ENCODE peak calls at places on chromosomes 16 and 17, in four cellular contexts. E is IMR-90, U is HCT116, A is upper lobe of left lung. N is an unnamed sample.

GRCh38 chr17:35498429-35499178 is 38.9 kb downstream of the SLFN12L start:
- ATAC-seq in E (peak), U (no peak), A (no peak), N (no peak)

GRCh38 chr16:49055824-49056545 is 225.7 kb downstream of the CBLN1 start:
- ATAC-seq in E (no peak), U (no peak), A (no peak), N (no peak)

GRCh38 chr17:65183736-65184135 is 46.6 kb downstream of the RGS9 start:
- ATAC-seq in E (peak), U (no peak), A (no peak), N (peak)

GRCh38 chr16:74304164-74304834 is 7.7 kb downstream of the PSMD7 start:
- ATAC-seq in E (no peak), U (peak), A (no peak), N (no peak)

GRCh38 chr16:12327971-12328726 is 351.6 kb downstream of the SNX29 start:
- ATAC-seq in E (peak), U (no peak), A (no peak), N (no peak)

GRCh38 chr16:19014456-19014855 is 30.7 kb downstream of the TMC7 start:
- ATAC-seq in E (no peak), U (no peak), A (peak), N (no peak)

GRCh38 chr16:77064037-77064436 is 127.0 kb upstream of the MON1B start:
- ATAC-seq in E (no peak), U (no peak), A (no peak), N (no peak)

GRCh38 chr16:73016488-73016830 is 31.5 kb downstream of the ZFHX3 start:
- ATAC-seq in E (no peak), U (no peak), A (no peak), N (no peak)

GRCh38 chr17:51833045-51833444 is 325.5 kb downstream of the CA10 start:
- ATAC-seq in E (no peak), U (no peak), A (no peak), N (no peak)

GRCh38 chr17:79990051-79990592 is 45.5 kb downstream of the TBC1D16 start:
- ATAC-seq in E (no peak), U (no peak), A (no peak), N (no peak)

GRCh38 chr16:2692948-2693651 is 10.8 kb downstream of the KCTD5 start:
- ATAC-seq in E (peak), U (peak), A (no peak), N (peak)

GRCh38 chr16:10376229-10376628 is 9.6 kb upstream of the ATF7IP2 start:
- ATAC-seq in E (no peak), U (no peak), A (no peak), N (no peak)

GRCh38 chr17:57010495-57010894 is 32.6 kb downstream of the SCPEP1 start:
- ATAC-seq in E (no peak), U (no peak), A (no peak), N (no peak)

GRCh38 chr17:27408891-27409290 is 47.4 kb upstream of the KSR1 start:
- ATAC-seq in E (peak), U (peak), A (no peak), N (no peak)

GRCh38 chr17:55335625-55336024 is 70.9 kb downstream of the HLF start:
- ATAC-seq in E (no peak), U (no peak), A (no peak), N (no peak)

GRCh38 chr16:17603614-17604013 is 132.9 kb upstream of the XYLT1 start:
- ATAC-seq in E (no peak), U (no peak), A (no peak), N (no peak)

GRCh38 chr17:49775546-49776260 is 11.8 kb upstream of the FAM117A start:
- ATAC-seq in E (peak), U (no peak), A (peak), N (peak)

GRCh38 chr17:18976201-18976600 is 24.2 kb downstream of the SLC5A10 start:
- ATAC-seq in E (no peak), U (no peak), A (no peak), N (no peak)

GRCh38 chr17:57622886-57623433 is 122.1 kb downstream of the CCDC182 start:
- ATAC-seq in E (peak), U (peak), A (no peak), N (no peak)

GRCh38 chr17:64447526-64447925 is 1.4 kb upstream of the MILR1 start:
- ATAC-seq in E (no peak), U (no peak), A (no peak), N (no peak)

GRCh38 chr17:83118071-83118841 is 38.8 kb downstream of the METRNL start:
- ATAC-seq in E (no peak), U (no peak), A (no peak), N (no peak)

GRCh38 chr17:32814837-32815236 is 62.1 kb downstream of the MYO1D start:
- ATAC-seq in E (no peak), U (no peak), A (no peak), N (no peak)

GRCh38 chr16:4328580-4329353 is 12.9 kb downstream of the GLIS2 start:
- ATAC-seq in E (peak), U (no peak), A (peak), N (peak)

GRCh38 chr16:10405386-10405939 is 19.6 kb downstream of the ATF7IP2 start:
- ATAC-seq in E (no peak), U (no peak), A (no peak), N (no peak)

GRCh38 chr17:40548982-40549680 is 16.1 kb downstream of the CCR7 start:
- ATAC-seq in E (peak), U (no peak), A (peak), N (peak)

GRCh38 chr16:23482778-23483177 is 27.5 kb downstream of the GGA2 start:
- ATAC-seq in E (no peak), U (no peak), A (no peak), N (no peak)

GRCh38 chr17:76204277-76204676 is 36.0 kb downstream of the RNF157 start:
- ATAC-seq in E (peak), U (peak), A (peak), N (no peak)

GRCh38 chr16:74296465-74297295 is at the start of gene PSMD7:
- ATAC-seq in E (peak), U (peak), A (peak), N (peak)

GRCh38 chr16:19933740-19934139 is 49.1 kb upstream of the GPRC5B start:
- ATAC-seq in E (no peak), U (no peak), A (no peak), N (no peak)

GRCh38 chr17:10061131-10061581 is 137.2 kb downstream of the GAS7 start:
- ATAC-seq in E (no peak), U (no peak), A (no peak), N (peak)

GRCh38 chr16:26665166-26665939 is 401.4 kb upstream of the C16orf82 start:
- ATAC-seq in E (no peak), U (no peak), A (no peak), N (no peak)

GRCh38 chr16:26666486-26666885 is 400.2 kb upstream of the C16orf82 start:
- ATAC-seq in E (no peak), U (no peak), A (no peak), N (no peak)

GRCh38 chr16:26668026-26668425 is 398.7 kb upstream of the C16orf82 start:
- ATAC-seq in E (no peak), U (no peak), A (no peak), N (no peak)

GRCh38 chr16:26667271-26667703 is 399.4 kb upstream of the C16orf82 start:
- ATAC-seq in E (no peak), U (no peak), A (no peak), N (no peak)

GRCh38 chr16:26664086-26664485 is 402.6 kb upstream of the C16orf82 start:
- ATAC-seq in E (no peak), U (no peak), A (no peak), N (no peak)
- TF ChIP-seq POLR2A in E (no peak), U (no peak), A (no peak), N (no peak)

GRCh38 chr16:84844049-84844350 is 24.2 kb downstream of the CRISPLD2 start:
- ATAC-seq in E (no peak), U (no peak), A (no peak), N (peak)

GRCh38 chr16:84845496-84846002 is 25.8 kb downstream of the CRISPLD2 start:
- ATAC-seq in E (no peak), U (no peak), A (no peak), N (no peak)

GRCh38 chr16:84843149-84844048 is 23.6 kb downstream of the CRISPLD2 start:
- ATAC-seq in E (no peak), U (no peak), A (no peak), N (no peak)

GRCh38 chr16:84842516-84843148 is 22.8 kb downstream of the CRISPLD2 start:
- ATAC-seq in E (no peak), U (no peak), A (no peak), N (no peak)

DNA sequence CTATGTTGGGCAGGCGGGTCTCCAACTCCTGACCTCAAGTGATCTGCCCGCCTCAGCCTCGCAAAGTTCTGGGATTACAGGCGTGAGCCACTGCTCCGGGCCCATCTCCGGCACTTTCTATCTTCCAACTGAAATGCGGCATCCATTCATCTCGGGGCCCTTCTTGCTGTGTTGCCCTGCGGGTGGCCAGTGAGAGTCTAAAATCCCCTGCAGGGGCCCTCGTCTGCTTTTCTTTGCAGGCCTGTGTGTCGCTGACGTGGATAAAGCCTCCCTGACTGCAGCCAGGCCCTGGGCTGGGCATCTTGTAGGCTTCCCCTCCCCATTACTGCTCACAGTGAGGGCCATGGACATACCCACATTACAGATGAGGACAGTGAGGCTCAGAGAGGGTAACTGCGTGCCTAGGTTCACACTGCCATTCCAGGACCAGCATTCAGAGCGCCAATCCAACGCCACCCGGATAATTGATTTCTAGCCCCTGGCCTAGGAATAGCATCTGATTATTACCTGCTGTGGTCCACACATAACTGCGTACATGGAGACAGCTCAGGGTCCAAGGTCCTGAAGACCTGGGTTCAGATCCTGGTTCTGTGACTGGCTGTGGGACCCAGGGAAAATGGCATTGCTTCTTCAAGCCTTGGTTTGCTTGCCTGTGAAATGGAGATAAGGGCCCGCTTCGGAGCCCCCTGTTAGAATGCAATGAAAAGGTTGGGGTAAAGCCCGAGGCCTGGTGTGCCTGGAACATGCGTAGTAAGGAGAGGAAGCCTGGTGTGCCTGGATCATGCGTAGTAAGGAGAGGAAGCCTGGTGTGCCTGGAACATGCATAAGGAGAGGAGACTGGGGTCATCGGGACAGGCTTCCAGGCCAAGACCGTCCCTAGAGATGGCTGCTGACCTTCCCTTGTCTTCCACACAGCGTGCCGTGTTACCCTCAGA is 25.0 kb downstream of the CRISPLD2 start:
- ATAC-seq in E (no peak), U (no peak), A (no peak), N (no peak)
- TF ChIP-seq CTCF in E (no peak), U (no peak), A (no peak), N (no peak)

GRCh38 chr17:41773190-41773588 is 13.3 kb downstream of the JUP start:
- ATAC-seq in E (peak), U (peak), A (peak), N (peak)

GRCh38 chr17:41771389-41772206 is 14.9 kb downstream of the JUP start:
- ATAC-seq in E (no peak), U (peak), A (peak), N (no peak)

GRCh38 chr17:41772218-41772585 is 14.3 kb downstream of the JUP start:
- ATAC-seq in E (no peak), U (peak), A (peak), N (no peak)

GRCh38 chr17:41773731-41774193 is 12.7 kb downstream of the JUP start:
- ATAC-seq in E (peak), U (no peak), A (no peak), N (no peak)

DNA sequence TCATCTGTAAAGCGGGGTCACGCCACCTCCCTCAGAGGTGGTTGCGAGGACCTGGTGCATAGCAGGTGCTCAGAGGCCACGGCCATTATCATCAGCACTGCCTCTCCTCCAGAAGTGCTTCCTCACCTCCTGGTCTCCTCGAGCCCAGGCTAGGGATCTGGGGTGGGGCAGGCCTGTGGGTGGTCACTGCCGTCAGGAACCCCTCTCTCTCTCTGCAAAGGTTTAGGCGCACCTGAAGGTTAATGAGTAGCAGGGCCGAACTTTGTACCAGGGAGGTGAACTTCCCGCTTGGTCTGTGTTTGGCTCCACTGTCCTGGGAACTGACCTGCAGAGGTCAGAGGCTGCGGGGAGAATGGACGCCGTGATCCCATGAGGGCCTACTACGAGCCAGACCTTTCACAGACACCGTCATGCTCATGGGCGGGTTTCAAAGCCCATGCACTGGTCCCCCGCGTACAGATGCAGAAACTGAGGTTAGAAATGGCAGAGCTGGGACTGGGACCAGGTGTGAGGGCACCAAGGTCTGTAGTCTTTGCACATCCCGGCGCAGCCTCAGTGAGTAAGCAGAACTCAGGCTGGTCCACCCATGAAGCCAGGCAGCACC is 13.8 kb downstream of the JUP start:
- ATAC-seq in E (no peak), U (peak), A (no peak), N (no peak)
- H3K27ac ChIP-seq in E (peak), U (peak), A (peak), N (peak)

GRCh38 chr16:67454852-67455251 is 23.9 kb downstream of the HSD11B2 start:
- ATAC-seq in E (no peak), U (no peak), A (no peak), N (no peak)
- TF ChIP-seq POLR2A in E (no peak), U (no peak), A (no peak), N (no peak)

GRCh38 chr17:45908460-45908859 is 14.1 kb downstream of the MAPT start:
- ATAC-seq in E (no peak), U (no peak), A (no peak), N (no peak)
- TF ChIP-seq CTCF in E (no peak), U (no peak), A (no peak), N (no peak)

GRCh38 chr16:1614226-1615102 is 2.3 kb downstream of the CRAMP1 start:
- ATAC-seq in E (peak), U (no peak), A (no peak), N (no peak)
- H3K27ac ChIP-seq in E (peak), U (peak), A (peak), N (peak)

GRCh38 chr16:684067-684794 is at the start of gene JMJD8:
- ATAC-seq in E (peak), U (peak), A (peak), N (peak)

GRCh38 chr16:687499-687898 is 2.7 kb downstream of the WDR24 start:
- ATAC-seq in E (no peak), U (no peak), A (no peak), N (no peak)

GRCh38 chr16:684961-685696 is 995 bp upstream of the JMJD8 start:
- ATAC-seq in E (no peak), U (no peak), A (no peak), N (no peak)

GRCh38 chr16:686459-687260 is 2.5 kb upstream of the JMJD8 start:
- ATAC-seq in E (no peak), U (no peak), A (no peak), N (no peak)

DNA sequence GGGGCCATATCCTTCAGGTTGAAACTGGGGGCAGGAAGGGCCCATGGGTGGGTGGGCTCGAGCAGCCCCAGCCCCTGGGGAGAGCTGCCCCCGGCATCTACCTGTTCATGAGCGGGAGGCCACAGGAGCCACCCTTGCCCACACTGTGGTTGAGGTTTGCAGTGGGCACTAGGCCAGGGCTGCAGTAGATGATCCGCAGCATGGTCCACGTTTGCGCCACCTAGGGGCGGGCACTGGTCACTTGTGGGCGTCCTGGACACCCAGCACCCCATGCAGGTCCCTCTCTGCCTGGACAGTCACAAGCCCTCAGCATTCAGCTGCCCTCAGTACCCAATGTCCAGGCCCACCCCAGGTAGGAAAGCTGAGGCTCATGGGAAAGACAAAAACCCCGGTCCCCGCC is 1.8 kb upstream of the JMJD8 start:
- ATAC-seq in E (no peak), U (peak), A (no peak), N (no peak)
- TF ChIP-seq POLR2A in E (no peak), U (no peak), A (no peak), N (no peak)